ENCODE peak calls at places on chromosome X, in eight cellular contexts. A is ascending aorta, R is suprapubic skin, D is adrenal gland, O is K562, E is fibroblast of lung, M is ovary, T is breast epithelium. C is an unnamed sample.

GRCh38 chrX:123274796-123275195 is 90.7 kb downstream of the GRIA3 start:
- DNase-seq in A (no peak), R (no peak), D (no peak), O (no peak), E (no peak), M (no peak), T (no peak), C (no peak)

GRCh38 chrX:11754958-11755645 is 2.9 kb upstream of the MSL3 start:
- DNase-seq in A (no peak), R (no peak), D (no peak), O (no peak), E (no peak), M (no peak), T (no peak), C (no peak)

GRCh38 chrX:42485621-42486020 is 292.3 kb downstream of the PPP1R2C start:
- DNase-seq in A (no peak), R (no peak), D (no peak), O (no peak), E (no peak), M (no peak), T (no peak), C (no peak)

GRCh38 chrX:22081475-22082092 is 49.5 kb downstream of the PHEX start:
- DNase-seq in A (no peak), R (no peak), D (peak; percentile 58), O (peak; percentile 41), E (peak; percentile 73), M (no peak), T (no peak), C (no peak)

GRCh38 chrX:118117069-118117405 is 427 bp upstream of the KLHL13 start:
- DNase-seq in A (no peak), R (peak; percentile 72), D (peak; percentile 54), O (no peak), E (no peak), M (no peak), T (no peak), C (no peak)

GRCh38 chrX:123077671-123078070 is 106.4 kb upstream of the GRIA3 start:
- DNase-seq in A (no peak), R (no peak), D (no peak), O (no peak), E (no peak), M (no peak), T (no peak), C (no peak)

GRCh38 chrX:37958493-37959211 is 47.7 kb upstream of the SYTL5 start:
- DNase-seq in A (no peak), R (no peak), D (peak; percentile 46), O (no peak), E (no peak), M (no peak), T (no peak), C (no peak)

GRCh38 chrX:33041141-33041540 is 170.2 kb downstream of the DMD start:
- DNase-seq in A (no peak), R (no peak), D (no peak), O (no peak), E (no peak), M (no peak), T (no peak), C (no peak)

GRCh38 chrX:87391742-87392141 is 125.9 kb upstream of the KLHL4 start:
- DNase-seq in A (no peak), R (no peak), D (no peak), O (no peak), E (no peak), M (no peak), T (no peak), C (no peak)

DNA sequence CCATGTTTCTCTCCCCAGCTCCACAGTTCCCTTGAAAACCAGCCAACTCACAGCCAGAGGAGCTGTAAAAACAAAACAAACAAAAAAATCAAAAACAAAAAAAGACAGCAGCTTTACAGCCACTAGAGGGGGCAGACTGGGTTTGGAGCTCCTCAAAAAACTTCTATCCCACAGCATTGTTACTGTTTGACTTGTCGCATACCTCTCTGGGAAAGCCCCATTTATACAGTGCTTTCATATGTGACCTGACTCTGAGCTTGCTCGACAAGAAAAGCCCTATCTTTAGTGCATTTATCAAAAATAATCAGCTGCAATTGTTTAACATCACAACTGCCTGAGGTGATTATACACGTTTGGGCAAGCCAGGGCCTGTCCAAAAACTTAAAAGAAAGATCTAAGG is 21.6 kb downstream of the TSPAN6 start:
- DNase-seq in A (no peak), R (no peak), D (peak; percentile 49), O (no peak), E (peak; percentile 67), M (peak; percentile 32), T (no peak), C (no peak)
- TF ChIP-seq CTCF in A (no peak), R (peak; percentile 19), D (peak; percentile 18), O (peak; percentile 22), E (peak; percentile 53), M (peak; percentile 27), T (peak; percentile 33), C (no peak)

DNA sequence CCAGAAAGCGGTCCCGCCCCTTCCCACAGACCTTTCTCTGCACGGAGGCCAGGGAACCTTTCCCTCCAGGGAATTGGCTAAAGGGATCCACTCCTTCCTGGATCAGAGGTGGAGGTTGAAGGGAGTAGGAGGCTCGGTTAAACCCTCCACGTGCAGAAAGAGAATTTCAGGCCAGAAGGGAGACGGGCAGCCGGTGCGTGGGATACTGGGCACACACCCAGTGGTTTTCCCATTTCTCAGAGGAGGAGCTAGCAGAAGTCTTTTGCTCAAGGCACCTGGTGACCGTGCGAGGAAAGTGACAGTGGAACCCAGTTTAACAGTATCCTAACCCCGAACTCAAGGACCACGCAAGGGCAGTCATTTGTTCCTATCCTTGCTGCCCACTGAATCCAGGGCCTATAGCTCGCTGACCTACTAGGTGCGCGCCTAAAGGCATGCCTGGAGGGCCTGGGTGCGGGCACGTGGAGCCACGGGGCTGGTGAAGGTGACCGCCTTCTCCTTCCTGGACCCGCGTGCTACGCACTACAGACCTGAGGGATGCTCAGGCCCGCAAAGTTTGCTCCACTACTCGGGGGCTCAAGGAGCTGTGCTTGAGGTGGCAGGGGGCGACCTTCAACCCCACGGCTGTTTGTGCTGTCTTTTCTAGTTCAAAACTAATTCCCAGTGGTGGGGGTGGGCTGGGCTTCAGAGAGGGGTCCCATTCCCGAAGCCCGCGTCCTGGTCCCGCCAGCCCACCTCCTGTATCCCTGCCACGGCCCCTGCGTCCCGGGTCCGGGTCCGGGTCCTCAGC is 584 bp upstream of the AFF2 start:
- DNase-seq in A (no peak), R (no peak), D (no peak), O (no peak), E (no peak), M (peak; percentile 28), T (no peak), C (no peak)
- H3K4me3 ChIP-seq in A (no peak overlapping the region), R (peak overlapping the region; percentile 53), D (peak overlapping the region; percentile 32), O (no peak overlapping the region), E (no peak overlapping the region), M (no peak overlapping the region), T (peak overlapping the region; percentile 17), C (peak overlapping the region; percentile 58)

GRCh38 chrX:154379569-154379951 is 465 bp downstream of the EMD start:
- DNase-seq in A (no peak), R (no peak), D (no peak), O (no peak), E (no peak), M (no peak), T (no peak), C (no peak)

GRCh38 chrX:154378059-154378798 is 866 bp upstream of the EMD start:
- DNase-seq in A (no peak), R (no peak), D (peak; percentile 73), O (peak; percentile 69), E (peak; percentile 49), M (peak; percentile 80), T (peak; percentile 48), C (no peak)

GRCh38 chrX:154380153-154380552 is 1.1 kb downstream of the EMD start:
- DNase-seq in A (no peak), R (no peak), D (no peak), O (no peak), E (no peak), M (no peak), T (no peak), C (no peak)

GRCh38 chrX:154380787-154381186 is 1.7 kb downstream of the EMD start:
- DNase-seq in A (no peak), R (no peak), D (no peak), O (no peak), E (no peak), M (no peak), T (no peak), C (no peak)

GRCh38 chrX:154378799-154379568 is at the start of gene EMD:
- DNase-seq in A (peak; percentile 94), R (peak; percentile 97), D (peak; percentile 99), O (peak; percentile 80), E (peak; percentile 97), M (peak; percentile 96), T (peak; percentile 98), C (peak; percentile 91)
- H3K27ac ChIP-seq in A (peak within 1 kb of the TSS; percentile 98), R (peak within 1 kb of the TSS; percentile 97), D (peak within 1 kb of the TSS; percentile 81), O (peak within 1 kb of the TSS; percentile 96), E (peak within 1 kb of the TSS; percentile 96), M (peak within 1 kb of the TSS; percentile 98), T (peak within 1 kb of the TSS; percentile 99), C (peak within 1 kb of the TSS; percentile 98)

GRCh38 chrX:65987856-65988255 is 52.0 kb downstream of the VSIG4 start:
- DNase-seq in A (no peak), R (no peak), D (no peak), O (no peak), E (no peak), M (no peak), T (no peak), C (no peak)
- TF ChIP-seq CTCF in A (no peak), R (no peak), D (no peak), O (no peak), E (no peak), M (no peak), T (no peak), C (no peak)

GRCh38 chrX:2629316-2630168 is 61.6 kb upstream of the CD99 start:
- DNase-seq in A (no peak), R (no peak), D (no peak), O (peak; percentile 13), E (no peak), M (no peak), T (no peak), C (no peak)
- H3K4me3 ChIP-seq in A (no peak overlapping the region), R (no peak overlapping the region), D (no peak overlapping the region), O (no peak overlapping the region), E (no peak overlapping the region), M (no peak overlapping the region), T (no peak overlapping the region), C (no peak overlapping the region)

C was measured in thoracic aorta.